ENCODE peak calls at places on chromosome 16, in four cellular contexts. One of them, this sample, is unnamed.

GRCh38 chr16:68732068-68732680 is 4.9 kb upstream of the CDH1 start:
- DNase-seq in GM12878: no peak
- DNase-seq in SK-N-SH: peak; percentile 61
- DNase-seq in K562: peak; percentile 91
- DNase-seq in this sample: peak; percentile 62

GRCh38 chr16:66605177-66605999 is 884 bp downstream of the CMTM3 start:
- DNase-seq in SK-N-SH: peak; percentile 80
- DNase-seq in GM12878: no peak
- DNase-seq in K562: peak; percentile 75
- DNase-seq in this sample: peak; percentile 30

GRCh38 chr16:82874251-82874650 is 247.5 kb downstream of the CDH13 start:
- DNase-seq in K562: no peak
- DNase-seq in GM12878: no peak
- DNase-seq in SK-N-SH: no peak
- DNase-seq in this sample: no peak

GRCh38 chr16:67490330-67491096 is 7.2 kb upstream of the AGRP start:
- DNase-seq in K562: no peak
- DNase-seq in GM12878: no peak
- DNase-seq in SK-N-SH: no peak
- DNase-seq in this sample: no peak

GRCh38 chr16:16019488-16019887 is 70.1 kb downstream of the ABCC1 start:
- DNase-seq in K562: no peak
- DNase-seq in SK-N-SH: no peak
- DNase-seq in GM12878: no peak
- DNase-seq in this sample: no peak

GRCh38 chr16:77946834-77947233 is 75.5 kb upstream of the CLEC3A start:
- DNase-seq in GM12878: no peak
- DNase-seq in SK-N-SH: peak; percentile 23
- DNase-seq in K562: peak; percentile 8
- DNase-seq in this sample: no peak

GRCh38 chr16:75263291-75263962 is 12.0 kb upstream of the BCAR1 start:
- DNase-seq in GM12878: no peak
- DNase-seq in K562: no peak
- DNase-seq in SK-N-SH: peak; percentile 12
- DNase-seq in this sample: no peak

GRCh38 chr16:77273815-77274214 is 74.6 kb downstream of the SYCE1L start:
- DNase-seq in SK-N-SH: no peak
- DNase-seq in K562: no peak
- DNase-seq in GM12878: no peak
- DNase-seq in this sample: no peak

GRCh38 chr16:78748471-78748929 is 649.0 kb downstream of the WWOX start:
- DNase-seq in GM12878: no peak
- DNase-seq in K562: no peak
- DNase-seq in SK-N-SH: peak; percentile 51
- DNase-seq in this sample: no peak

GRCh38 chr16:87854053-87854906 is 15.0 kb downstream of the SLC7A5 start:
- DNase-seq in SK-N-SH: peak; percentile 67
- DNase-seq in GM12878: no peak
- DNase-seq in K562: peak; percentile 95
- DNase-seq in this sample: peak; percentile 86

GRCh38 chr16:87411375-87412271 is 19.5 kb downstream of the MAP1LC3B start:
- DNase-seq in SK-N-SH: no peak
- DNase-seq in GM12878: no peak
- DNase-seq in K562: no peak
- DNase-seq in this sample: no peak

GRCh38 chr16:16863672-16864071 is 484.7 kb downstream of the NPIPA7 start:
- DNase-seq in GM12878: no peak
- DNase-seq in SK-N-SH: no peak
- DNase-seq in K562: no peak
- DNase-seq in this sample: no peak

GRCh38 chr16:1456951-1457350 is 12.6 kb upstream of the CCDC154 start:
- DNase-seq in K562: no peak
- DNase-seq in SK-N-SH: no peak
- DNase-seq in GM12878: no peak
- DNase-seq in this sample: no peak

GRCh38 chr16:1454561-1454960 is 10.2 kb upstream of the CCDC154 start:
- DNase-seq in K562: no peak
- DNase-seq in GM12878: no peak
- DNase-seq in SK-N-SH: no peak
- DNase-seq in this sample: no peak

GRCh38 chr16:1453316-1453715 is 9.0 kb upstream of the CCDC154 start:
- DNase-seq in K562: no peak
- DNase-seq in SK-N-SH: no peak
- DNase-seq in GM12878: no peak
- DNase-seq in this sample: no peak

GRCh38 chr16:1457489-1458245 is 13.3 kb upstream of the CCDC154 start:
- DNase-seq in K562: no peak
- DNase-seq in GM12878: no peak
- DNase-seq in SK-N-SH: no peak
- DNase-seq in this sample: no peak

GRCh38 chr16:1455190-1456171 is 11.1 kb upstream of the CCDC154 start:
- DNase-seq in SK-N-SH: no peak
- DNase-seq in K562: no peak
- DNase-seq in GM12878: no peak
- DNase-seq in this sample: no peak
- H4K20me1 ChIP-seq in SK-N-SH: no peaks in the 10 kb centered on the region
- H4K20me1 ChIP-seq in K562: peaks cover 5% of the 10 kb centered on the region
- H4K20me1 ChIP-seq in GM12878: no peaks in the 10 kb centered on the region
- H4K20me1 ChIP-seq in this sample: no peaks in the 10 kb centered on the region

GRCh38 chr16:23069844-23070243 is 79.4 kb downstream of the USP31 start:
- DNase-seq in SK-N-SH: no peak
- DNase-seq in K562: no peak
- DNase-seq in GM12878: no peak
- DNase-seq in this sample: no peak

GRCh38 chr16:23074423-23074822 is 74.8 kb downstream of the USP31 start:
- DNase-seq in GM12878: no peak
- DNase-seq in K562: no peak
- DNase-seq in SK-N-SH: no peak
- DNase-seq in this sample: no peak

GRCh38 chr16:23072769-23073549 is 76.3 kb downstream of the USP31 start:
- DNase-seq in K562: no peak
- DNase-seq in GM12878: no peak
- DNase-seq in SK-N-SH: peak; percentile 31
- DNase-seq in this sample: no peak

GRCh38 chr16:23071202-23072083 is 77.8 kb downstream of the USP31 start:
- DNase-seq in GM12878: no peak
- DNase-seq in SK-N-SH: no peak
- DNase-seq in K562: no peak
- DNase-seq in this sample: no peak

GRCh38 chr16:23072084-23072599 is 77.1 kb downstream of the USP31 start:
- DNase-seq in GM12878: no peak
- DNase-seq in SK-N-SH: peak; percentile 71
- DNase-seq in K562: no peak
- DNase-seq in this sample: no peak
- TF ChIP-seq FOXM1 in GM12878: no peak
- TF ChIP-seq FOXM1 in SK-N-SH: no peak
- TF ChIP-seq FOXM1 in K562: no peak
- TF ChIP-seq FOXM1 in this sample: no peak

DNA sequence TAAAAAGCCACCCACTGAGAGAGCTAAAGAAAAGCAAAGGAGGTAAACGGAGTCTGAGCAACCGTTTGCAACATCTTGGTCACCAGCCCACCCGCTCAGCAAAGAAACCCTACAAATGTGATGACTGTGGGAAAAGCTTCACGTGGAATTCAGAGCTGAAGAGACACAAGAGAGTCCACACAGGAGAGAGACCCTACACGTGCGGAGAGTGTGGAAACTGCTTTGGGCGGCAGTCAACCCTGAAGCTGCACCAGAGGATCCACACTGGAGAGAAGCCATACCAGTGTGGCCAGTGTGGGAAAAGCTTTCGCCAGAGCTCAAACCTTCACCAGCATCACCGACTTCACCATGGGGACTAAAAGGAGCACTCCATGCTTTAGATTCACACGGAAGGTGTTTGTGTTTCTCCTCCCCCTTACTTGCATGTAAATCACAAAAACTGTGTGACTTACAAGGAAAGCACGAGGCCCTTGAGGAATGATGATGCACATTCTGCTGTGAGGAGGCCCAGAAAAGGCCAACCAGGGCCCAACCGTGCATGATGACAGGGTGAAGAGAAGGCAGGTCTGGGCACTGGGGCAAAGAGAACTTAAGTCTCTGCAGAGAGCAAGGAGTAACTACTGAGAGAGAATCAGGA is 7.7 kb downstream of the ZNF174 start:
- DNase-seq in GM12878: no peak
- DNase-seq in SK-N-SH: no peak
- DNase-seq in K562: no peak
- DNase-seq in this sample: no peak
- H3K9me3 ChIP-seq in GM12878: peaks cover 36% of the 10 kb centered on the region
- H3K9me3 ChIP-seq in SK-N-SH: peaks cover 37% of the 10 kb centered on the region
- H3K9me3 ChIP-seq in K562: peaks cover 33% of the 10 kb centered on the region
- H3K9me3 ChIP-seq in this sample: no peaks in the 10 kb centered on the region

GRCh38 chr16:90007015-90007414 is 12.2 kb downstream of the DBNDD1 start:
- DNase-seq in SK-N-SH: no peak
- DNase-seq in K562: no peak
- DNase-seq in GM12878: no peak
- DNase-seq in this sample: no peak

GRCh38 chr16:90011196-90011819 is 7.9 kb downstream of the DBNDD1 start:
- DNase-seq in GM12878: no peak
- DNase-seq in K562: no peak
- DNase-seq in SK-N-SH: no peak
- DNase-seq in this sample: no peak

GRCh38 chr16:90008708-90009145 is 10.5 kb downstream of the DBNDD1 start:
- DNase-seq in GM12878: no peak
- DNase-seq in SK-N-SH: no peak
- DNase-seq in K562: no peak
- DNase-seq in this sample: no peak

GRCh38 chr16:90010676-90011075 is 8.6 kb downstream of the DBNDD1 start:
- DNase-seq in GM12878: no peak
- DNase-seq in K562: no peak
- DNase-seq in SK-N-SH: peak; percentile 76
- DNase-seq in this sample: no peak

DNA sequence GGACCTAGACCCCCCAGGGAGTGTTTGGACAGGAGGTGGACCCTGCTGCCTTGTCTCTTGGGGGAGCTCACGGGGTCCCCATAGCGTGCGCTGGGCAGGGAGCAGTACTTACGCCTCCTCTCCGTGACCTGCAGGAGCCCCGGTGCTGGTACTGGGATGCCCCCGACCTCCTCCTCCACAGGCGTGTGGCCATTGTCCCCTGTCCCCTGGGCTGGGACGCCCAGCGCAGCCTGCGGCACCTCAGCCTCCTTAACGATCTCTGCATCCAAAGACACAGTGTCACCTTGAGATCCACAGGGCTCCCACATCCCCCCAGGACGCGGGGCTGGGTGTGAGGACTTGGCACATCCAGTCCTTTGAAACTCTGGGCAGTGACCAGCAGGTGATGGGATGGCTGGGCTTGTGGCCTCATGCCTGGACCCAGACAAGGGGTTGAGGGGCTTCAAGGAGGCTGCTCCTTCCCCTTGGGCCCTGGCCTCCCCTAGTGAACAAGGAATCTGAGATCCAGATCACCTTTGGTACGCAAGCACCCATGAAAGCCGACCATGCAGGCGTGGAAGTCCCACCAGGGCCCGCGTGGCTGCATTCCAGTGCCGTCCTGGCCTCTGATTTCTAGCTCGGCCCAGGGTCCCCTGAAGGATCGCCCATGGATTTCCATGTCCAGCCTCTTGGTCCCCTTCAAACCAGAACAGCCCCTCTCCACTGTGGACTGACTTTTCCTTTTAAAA is 9.9 kb downstream of the DBNDD1 start:
- DNase-seq in GM12878: no peak
- DNase-seq in K562: no peak
- DNase-seq in SK-N-SH: no peak
- DNase-seq in this sample: no peak
- H4K20me1 ChIP-seq in GM12878: no peaks in the 10 kb centered on the region
- H4K20me1 ChIP-seq in K562: no peaks in the 10 kb centered on the region
- H4K20me1 ChIP-seq in SK-N-SH: no peaks in the 10 kb centered on the region
- H4K20me1 ChIP-seq in this sample: no peaks in the 10 kb centered on the region

DNA sequence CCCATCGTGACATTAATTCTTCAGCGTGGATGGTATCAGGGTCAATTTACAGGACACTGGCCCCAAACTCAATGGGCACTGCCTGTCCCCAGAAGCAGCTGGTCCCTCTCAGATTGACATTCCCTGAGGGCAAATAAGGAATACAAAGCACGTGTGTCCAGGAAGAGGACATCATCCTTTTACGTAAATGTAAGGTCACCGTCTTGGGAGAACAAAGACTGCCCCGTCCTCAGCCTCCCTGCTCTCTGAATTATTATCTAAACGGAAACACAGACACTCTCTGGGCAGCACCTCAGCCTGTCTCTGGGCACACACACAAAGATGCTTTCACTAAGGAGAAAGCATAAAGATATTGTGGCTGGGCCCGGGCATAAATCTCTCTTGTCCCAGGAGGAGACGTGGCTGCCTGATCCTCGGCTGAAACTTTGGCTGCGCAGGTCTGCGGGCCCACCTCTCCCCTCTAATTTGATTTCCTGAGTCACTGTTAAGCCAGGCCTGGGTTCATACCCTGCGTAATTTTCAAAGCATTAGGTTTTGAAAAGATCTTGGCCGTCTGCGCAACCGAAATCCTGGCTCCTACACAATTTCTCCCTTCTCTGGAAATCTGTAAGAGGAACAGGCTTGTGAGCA is 5.0 kb downstream of the KCNG4 start:
- DNase-seq in SK-N-SH: peak; percentile 70
- DNase-seq in K562: no peak
- DNase-seq in GM12878: no peak
- DNase-seq in this sample: no peak
- TF ChIP-seq FOXM1 in SK-N-SH: no peak
- TF ChIP-seq FOXM1 in K562: no peak
- TF ChIP-seq FOXM1 in GM12878: no peak
- TF ChIP-seq FOXM1 in this sample: no peak

DNA sequence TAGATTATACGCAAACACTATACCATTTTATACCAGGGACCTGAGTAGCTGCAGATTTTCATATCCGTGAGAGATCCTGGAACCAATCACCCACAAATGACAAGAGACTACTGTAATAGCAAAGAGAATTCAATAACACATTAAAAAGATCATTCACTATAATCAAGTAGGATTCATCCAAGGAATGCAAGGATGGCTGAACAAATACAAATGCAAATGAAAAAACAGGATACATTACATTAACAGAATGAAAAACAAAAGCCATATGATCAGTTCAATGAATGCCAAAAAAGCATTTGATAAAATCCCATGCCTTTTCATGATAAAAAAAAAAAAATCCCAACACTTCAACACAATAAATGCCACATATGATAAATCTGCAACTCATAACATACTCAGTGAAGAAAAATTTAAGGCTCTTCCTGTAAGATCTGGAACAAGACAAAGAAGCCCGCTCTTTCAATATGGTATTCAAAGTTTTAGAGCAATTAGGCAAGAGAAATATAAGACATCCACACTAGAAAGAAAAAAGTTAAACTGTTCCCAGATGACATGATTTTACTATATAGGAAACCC is 29.0 kb downstream of the N4BP1 start:
- DNase-seq in K562: no peak
- DNase-seq in GM12878: no peak
- DNase-seq in SK-N-SH: no peak
- DNase-seq in this sample: no peak
- H3K9me3 ChIP-seq in K562: peaks cover 2% of the 10 kb centered on the region
- H3K9me3 ChIP-seq in GM12878: peaks cover 5% of the 10 kb centered on the region
- H3K9me3 ChIP-seq in SK-N-SH: peaks cover 9% of the 10 kb centered on the region
- H3K9me3 ChIP-seq in this sample: peaks cover 19% of the 10 kb centered on the region

GRCh38 chr16:8893426-8893825 is 11.3 kb downstream of the LITAFD start:
- DNase-seq in GM12878: no peak
- DNase-seq in K562: no peak
- DNase-seq in SK-N-SH: no peak
- DNase-seq in this sample: no peak
- H4K20me1 ChIP-seq in GM12878: no peaks in the 10 kb centered on the region
- H4K20me1 ChIP-seq in K562: peaks cover 10% of the 10 kb centered on the region
- H4K20me1 ChIP-seq in SK-N-SH: no peaks in the 10 kb centered on the region
- H4K20me1 ChIP-seq in this sample: no peaks in the 10 kb centered on the region

This sample was measured in HepG2.